ENCODE peak calls at places on chromosomes 6 and 20, in ten cellular contexts. H is stimulated activated CD8-positive, alpha-beta memory T cell treated with anti-CD3 and anti-CD28 coated beads, Interleukin-15, amount 100 ng/mL, for 4 hours; F is NAMALWA; L is kidney epithelial cell; U is activated naive CD8-positive, alpha-beta T cell treated with anti-CD3 and anti-CD28 coated beads, Interleukin-2, amount 50 U/mL, for 24 hours; Y is endodermal cell; Q is NCI-H1694; I is T-helper 2 cell; S is stimulated activated CD4-positive, alpha-beta T cell treated with anti-CD3 and anti-CD28 coated beads, Interleukin-4, amount 100 ng/mL, for 24 hours; J is Right ventricle myocardium superior. T is an unnamed sample.

GRCh38 chr6:79724816-79725215 is 93.7 kb downstream of the SH3BGRL2 start:
- DNase-seq in Q (no peak), F (no peak), I (no peak), S (no peak), U (no peak), L (no peak), Y (no peak), J (peak), H (no peak), T (no peak)

GRCh38 chr20:157154-157553 is at the start of gene DEFB127:
- DNase-seq in Y (no peak), L (no peak), U (no peak), S (no peak), H (no peak), F (no peak), I (no peak), Q (no peak), J (no peak), T (no peak)

GRCh38 chr6:6969761-6970223 is 138.0 kb upstream of the RREB1 start:
- DNase-seq in F (no peak), J (no peak), U (no peak), L (peak), S (no peak), I (no peak), Y (peak), H (no peak), Q (no peak), T (no peak)

GRCh38 chr6:36360241-36361054 is 23.8 kb upstream of the BNIP5 start:
- DNase-seq in H (peak), J (peak), Q (peak), U (peak), F (peak), S (peak), L (no peak), I (peak), Y (peak), T (peak)

GRCh38 chr6:137874204-137875001 is 7.3 kb downstream of the TNFAIP3 start:
- DNase-seq in H (no peak), I (no peak), F (no peak), Q (no peak), J (no peak), L (no peak), S (no peak), U (no peak), Y (no peak), T (no peak)

GRCh38 chr20:7703436-7703835 is 236.8 kb downstream of the HAO1 start:
- DNase-seq in H (no peak), Y (no peak), J (no peak), F (no peak), Q (no peak), L (no peak), I (no peak), U (no peak), S (no peak), T (no peak)

GRCh38 chr6:38567436-38567835 is 72.3 kb downstream of the BTBD9 start:
- DNase-seq in L (no peak), Y (no peak), H (no peak), U (no peak), I (no peak), S (no peak), J (peak), Q (peak), F (peak), T (peak)

GRCh38 chr20:59182401-59183044 is 18.9 kb downstream of the ZNF831 start:
- DNase-seq in J (no peak), Q (no peak), F (peak), S (no peak), I (no peak), H (no peak), U (no peak), L (no peak), Y (no peak), T (no peak)

GRCh38 chr6:42276008-42276890 is 58.6 kb upstream of the MRPS10 start:
- DNase-seq in Q (no peak), L (no peak), Y (no peak), S (no peak), U (no peak), H (no peak), I (no peak), F (no peak), J (peak), T (no peak)

GRCh38 chr6:79570129-79570801 is 33.0 kb upstream of the LCA5 start:
- DNase-seq in Y (peak), U (no peak), F (peak), J (no peak), Q (peak), I (no peak), L (peak), H (no peak), S (no peak), T (peak)

GRCh38 chr6:128139519-128139918 is 238.7 kb upstream of the THEMIS start:
- DNase-seq in F (no peak), U (no peak), Q (no peak), S (no peak), L (no peak), J (no peak), I (no peak), Y (no peak), H (no peak), T (peak)

GRCh38 chr6:16921399-16922110 is 160.3 kb upstream of the ATXN1 start:
- DNase-seq in S (no peak), H (no peak), Q (no peak), F (no peak), Y (no peak), J (no peak), I (no peak), U (no peak), L (no peak), T (no peak)

GRCh38 chr6:25971187-25971811 is 8.7 kb downstream of the TRIM38 start:
- DNase-seq in S (no peak), U (no peak), F (no peak), L (peak), Q (no peak), Y (no peak), J (no peak), H (no peak), I (no peak), T (peak)

GRCh38 chr6:105755885-105756284 is 330.3 kb upstream of the PRDM1 start:
- DNase-seq in F (no peak), J (no peak), I (no peak), L (no peak), H (no peak), U (no peak), Q (no peak), S (no peak), Y (no peak), T (no peak)

GRCh38 chr6:18323935-18324707 is 59.8 kb upstream of the DEK start:
- DNase-seq in F (peak), J (no peak), H (no peak), I (no peak), Q (peak), S (peak), L (no peak), Y (no peak), U (no peak), T (peak)

GRCh38 chr6:118894425-118895240 is 681 bp downstream of the ASF1A start:
- DNase-seq in L (no peak), J (peak), I (peak), U (peak), F (peak), S (peak), H (peak), Q (no peak), Y (peak), T (peak)

GRCh38 chr20:58714923-58715708 is 22.5 kb downstream of the NPEPL1 start:
- DNase-seq in Y (peak), S (peak), L (no peak), H (no peak), I (no peak), U (no peak), J (peak), Q (no peak), F (no peak), T (no peak)

GRCh38 chr6:815348-815738 is 122.4 kb upstream of the EXOC2 start:
- DNase-seq in F (no peak), J (no peak), H (no peak), S (no peak), L (no peak), Q (no peak), Y (peak), U (no peak), I (no peak), T (no peak)

GRCh38 chr20:45890077-45890996 is 671 bp downstream of the NEURL2 start:
- DNase-seq in Y (peak), H (peak), J (peak), S (peak), Q (no peak), F (no peak), I (no peak), L (no peak), U (peak), T (peak)

GRCh38 chr6:164085552-164086325 is 671.2 kb downstream of the QKI start:
- DNase-seq in U (no peak), S (no peak), J (peak), F (no peak), I (no peak), H (no peak), Y (no peak), L (no peak), Q (no peak), T (no peak)

GRCh38 chr6:149140137-149140909 is 177.2 kb upstream of the TAB2 start:
- DNase-seq in Y (no peak), J (no peak), Q (no peak), H (no peak), U (peak), I (peak), L (no peak), S (peak), F (no peak), T (no peak)

GRCh38 chr6:107822154-107823046 is 1.7 kb downstream of the SCML4 start:
- DNase-seq in U (peak), F (peak), J (no peak), I (peak), L (no peak), Y (peak), Q (no peak), H (peak), S (peak), T (no peak)

GRCh38 chr20:25226433-25227316 is 21.2 kb upstream of the PYGB start:
- DNase-seq in S (no peak), Q (no peak), L (no peak), F (no peak), J (peak), U (no peak), Y (no peak), I (no peak), H (no peak), T (no peak)

GRCh38 chr6:3603443-3604130 is 146.7 kb upstream of the SLC22A23 start:
- DNase-seq in F (no peak), S (no peak), J (no peak), Y (no peak), Q (no peak), L (no peak), I (no peak), U (no peak), H (no peak), T (no peak)

GRCh38 chr20:539848-540247 is 3.7 kb downstream of the CSNK2A1 start:
- DNase-seq in U (no peak), F (no peak), Q (no peak), I (no peak), H (no peak), J (no peak), Y (no peak), L (no peak), S (no peak), T (peak)

GRCh38 chr6:159828074-159828473 is 28.0 kb downstream of the PNLDC1 start:
- DNase-seq in F (no peak), L (no peak), H (no peak), Q (no peak), I (no peak), S (no peak), U (no peak), Y (no peak), J (no peak), T (no peak)

GRCh38 chr6:149094934-149095341 is 222.6 kb upstream of the TAB2 start:
- DNase-seq in S (no peak), H (no peak), F (no peak), Q (no peak), J (no peak), U (no peak), Y (no peak), L (no peak), I (no peak), T (peak)

GRCh38 chr20:52958206-52958605 is 14.0 kb upstream of the TSHZ2 start:
- DNase-seq in H (no peak), L (no peak), Y (no peak), U (no peak), S (no peak), I (no peak), J (no peak), Q (no peak), F (no peak), T (peak)

GRCh38 chr6:22651731-22652130 is 82.4 kb downstream of the HDGFL1 start:
- DNase-seq in I (no peak), Q (no peak), L (no peak), F (no peak), J (no peak), Y (no peak), U (no peak), S (no peak), H (no peak), T (no peak)

GRCh38 chr6:40923326-40923725 is 115.7 kb downstream of the UNC5CL start:
- DNase-seq in U (no peak), L (no peak), Q (no peak), H (no peak), J (no peak), S (no peak), I (no peak), Y (peak), F (no peak), T (no peak)

GRCh38 chr6:40881501-40881900 is 157.5 kb downstream of the UNC5CL start:
- DNase-seq in H (no peak), Q (no peak), L (no peak), I (no peak), J (no peak), Y (no peak), S (no peak), U (no peak), F (no peak), T (no peak)

GRCh38 chr6:80725156-80725930 is 618.9 kb downstream of the BCKDHB start:
- DNase-seq in L (no peak), J (no peak), F (no peak), H (no peak), S (no peak), Y (no peak), Q (no peak), U (no peak), I (no peak), T (no peak)

GRCh38 chr6:117143647-117144046 is 121.7 kb upstream of the VGLL2 start:
- DNase-seq in U (no peak), H (no peak), I (no peak), F (no peak), J (no peak), S (no peak), Y (no peak), L (no peak), Q (no peak), T (no peak)